ENCODE peak calls at places on chromosomes 2 and 18, in six cellular contexts. One of them, this sample, is unnamed.

GRCh38 chr2:168431301-168432024 is 24.6 kb upstream of the CERS6 start:
- DNase-seq in neuronal stem cell: no peak
- DNase-seq in mesenchymal stem cell: no peak
- DNase-seq in IMR-90: no peak
- DNase-seq in trophoblast cell: no peak
- DNase-seq in H1: no peak
- DNase-seq in this sample: no peak

GRCh38 chr2:98565941-98566340 is 42.4 kb downstream of the COA5 start:
- DNase-seq in neuronal stem cell: no peak
- DNase-seq in mesenchymal stem cell: no peak
- DNase-seq in IMR-90: no peak
- DNase-seq in trophoblast cell: no peak
- DNase-seq in H1: no peak
- DNase-seq in this sample: no peak

GRCh38 chr18:50917021-50917420 is 38.1 kb downstream of the ME2 start:
- DNase-seq in neuronal stem cell: no peak
- DNase-seq in mesenchymal stem cell: no peak
- DNase-seq in IMR-90: peak; percentile 15
- DNase-seq in trophoblast cell: no peak
- DNase-seq in H1: no peak
- DNase-seq in this sample: no peak

GRCh38 chr2:20457027-20457426 is 10.2 kb downstream of the RHOB start:
- DNase-seq in neuronal stem cell: no peak
- DNase-seq in mesenchymal stem cell: peak; percentile 86
- DNase-seq in IMR-90: peak; percentile 65
- DNase-seq in trophoblast cell: no peak
- DNase-seq in H1: no peak
- DNase-seq in this sample: no peak

GRCh38 chr2:71611781-71612545 is 158.6 kb downstream of the DYSF start:
- DNase-seq in neuronal stem cell: no peak
- DNase-seq in mesenchymal stem cell: no peak
- DNase-seq in IMR-90: no peak
- DNase-seq in trophoblast cell: no peak
- DNase-seq in H1: peak; percentile 33
- DNase-seq in this sample: peak; percentile 16

GRCh38 chr2:176189666-176190641 is 1.5 kb downstream of the HOXD1 start:
- DNase-seq in neuronal stem cell: no peak
- DNase-seq in mesenchymal stem cell: no peak
- DNase-seq in IMR-90: no peak
- DNase-seq in trophoblast cell: no peak
- DNase-seq in H1: no peak
- DNase-seq in this sample: peak; percentile 34

GRCh38 chr2:1650474-1650872 is 93.8 kb downstream of the PXDN start:
- DNase-seq in neuronal stem cell: no peak
- DNase-seq in mesenchymal stem cell: no peak
- DNase-seq in IMR-90: no peak
- DNase-seq in trophoblast cell: no peak
- DNase-seq in H1: no peak
- DNase-seq in this sample: no peak

GRCh38 chr18:75140296-75140695 is 68.6 kb downstream of the PTGR3 start:
- DNase-seq in neuronal stem cell: no peak
- DNase-seq in mesenchymal stem cell: no peak
- DNase-seq in IMR-90: no peak
- DNase-seq in trophoblast cell: no peak
- DNase-seq in H1: peak; percentile 19
- DNase-seq in this sample: no peak

GRCh38 chr18:62435435-62436031 is 87.3 kb upstream of the ZCCHC2 start:
- DNase-seq in neuronal stem cell: no peak
- DNase-seq in mesenchymal stem cell: no peak
- DNase-seq in IMR-90: no peak
- DNase-seq in trophoblast cell: no peak
- DNase-seq in H1: no peak
- DNase-seq in this sample: no peak

GRCh38 chr18:58638446-58638845 is 9.6 kb upstream of the ALPK2 start:
- DNase-seq in neuronal stem cell: no peak
- DNase-seq in mesenchymal stem cell: no peak
- DNase-seq in IMR-90: no peak
- DNase-seq in trophoblast cell: no peak
- DNase-seq in H1: no peak
- DNase-seq in this sample: no peak

GRCh38 chr2:37786854-37787253 is 115.4 kb upstream of the CDC42EP3 start:
- DNase-seq in neuronal stem cell: no peak
- DNase-seq in mesenchymal stem cell: no peak
- DNase-seq in IMR-90: no peak
- DNase-seq in trophoblast cell: no peak
- DNase-seq in H1: no peak
- DNase-seq in this sample: no peak

GRCh38 chr2:55152475-55153422 is 79.3 kb downstream of the CLHC1 start:
- DNase-seq in neuronal stem cell: no peak
- DNase-seq in mesenchymal stem cell: peak; percentile 39
- DNase-seq in IMR-90: no peak
- DNase-seq in trophoblast cell: no peak
- DNase-seq in H1: no peak
- DNase-seq in this sample: no peak

GRCh38 chr2:188414869-188415753 is 123.4 kb downstream of the GULP1 start:
- DNase-seq in neuronal stem cell: no peak
- DNase-seq in mesenchymal stem cell: no peak
- DNase-seq in IMR-90: peak; percentile 27
- DNase-seq in trophoblast cell: no peak
- DNase-seq in H1: no peak
- DNase-seq in this sample: no peak

GRCh38 chr2:212914392-212914791 is 237.0 kb downstream of the IKZF2 start:
- DNase-seq in neuronal stem cell: no peak
- DNase-seq in mesenchymal stem cell: no peak
- DNase-seq in IMR-90: peak; percentile 33
- DNase-seq in trophoblast cell: no peak
- DNase-seq in H1: no peak
- DNase-seq in this sample: no peak

GRCh38 chr2:58886009-58886408 is 644.9 kb upstream of the FANCL start:
- DNase-seq in neuronal stem cell: no peak
- DNase-seq in mesenchymal stem cell: no peak
- DNase-seq in IMR-90: no peak
- DNase-seq in trophoblast cell: no peak
- DNase-seq in H1: no peak
- DNase-seq in this sample: no peak

GRCh38 chr2:128324008-128324896 is 5.6 kb upstream of the HS6ST1 start:
- DNase-seq in neuronal stem cell: no peak
- DNase-seq in mesenchymal stem cell: no peak
- DNase-seq in IMR-90: no peak
- DNase-seq in trophoblast cell: no peak
- DNase-seq in H1: no peak
- DNase-seq in this sample: no peak

GRCh38 chr2:64059270-64059669 is 40.0 kb upstream of the VPS54 start:
- DNase-seq in neuronal stem cell: no peak
- DNase-seq in mesenchymal stem cell: no peak
- DNase-seq in IMR-90: no peak
- DNase-seq in trophoblast cell: no peak
- DNase-seq in H1: no peak
- DNase-seq in this sample: no peak

GRCh38 chr2:2464095-2464494 is 133.0 kb upstream of the MYT1L start:
- DNase-seq in neuronal stem cell: no peak
- DNase-seq in mesenchymal stem cell: no peak
- DNase-seq in IMR-90: peak; percentile 29
- DNase-seq in trophoblast cell: no peak
- DNase-seq in H1: no peak
- DNase-seq in this sample: no peak

GRCh38 chr2:20501974-20502373 is 55.1 kb downstream of the RHOB start:
- DNase-seq in neuronal stem cell: no peak
- DNase-seq in mesenchymal stem cell: peak; percentile 95
- DNase-seq in IMR-90: peak; percentile 100
- DNase-seq in trophoblast cell: peak; percentile 66
- DNase-seq in H1: no peak
- DNase-seq in this sample: no peak

GRCh38 chr2:43524180-43524965 is 71.5 kb downstream of the THADA start:
- DNase-seq in neuronal stem cell: no peak
- DNase-seq in mesenchymal stem cell: peak; percentile 39
- DNase-seq in IMR-90: peak; percentile 28
- DNase-seq in trophoblast cell: no peak
- DNase-seq in H1: no peak
- DNase-seq in this sample: no peak

GRCh38 chr18:10928971-10929373 is 220.4 kb downstream of the PIEZO2 start:
- DNase-seq in neuronal stem cell: no peak
- DNase-seq in mesenchymal stem cell: peak; percentile 81
- DNase-seq in IMR-90: peak; percentile 97
- DNase-seq in trophoblast cell: no peak
- DNase-seq in H1: no peak
- DNase-seq in this sample: no peak

GRCh38 chr18:69152436-69152835 is 248.3 kb upstream of the DOK6 start:
- DNase-seq in neuronal stem cell: no peak
- DNase-seq in mesenchymal stem cell: no peak
- DNase-seq in IMR-90: no peak
- DNase-seq in trophoblast cell: no peak
- DNase-seq in H1: no peak
- DNase-seq in this sample: no peak
- H4K91ac ChIP-seq in neuronal stem cell: no peak overlapping the region
- H4K91ac ChIP-seq in mesenchymal stem cell: no peak overlapping the region
- H4K91ac ChIP-seq in IMR-90: no peak overlapping the region
- H4K91ac ChIP-seq in trophoblast cell: no peak overlapping the region
- H4K91ac ChIP-seq in H1: no peak overlapping the region
- H4K91ac ChIP-seq in this sample: no peak overlapping the region

DNA sequence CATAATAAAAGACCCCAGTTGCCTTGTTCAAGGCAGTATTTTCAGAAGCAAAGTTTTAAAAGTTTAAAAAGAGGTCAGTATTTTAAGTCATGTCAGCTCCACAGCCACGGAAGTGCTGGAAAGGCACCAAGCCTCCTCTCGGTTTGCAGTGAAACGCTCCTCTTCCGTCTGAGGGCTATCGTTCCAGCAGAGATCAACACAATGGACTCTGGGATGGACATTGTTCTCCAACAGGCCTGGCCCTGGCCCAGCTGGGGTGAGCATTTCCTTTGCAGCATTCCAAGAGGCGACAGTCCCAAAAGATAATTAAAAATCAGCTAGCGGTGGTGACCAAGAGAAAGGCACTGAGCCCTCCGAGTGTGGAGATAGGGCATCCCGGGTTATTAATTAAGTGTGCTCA is 96.0 kb upstream of the LCLAT1 start:
- DNase-seq in neuronal stem cell: no peak
- DNase-seq in mesenchymal stem cell: no peak
- DNase-seq in IMR-90: no peak
- DNase-seq in trophoblast cell: no peak
- DNase-seq in H1: no peak
- DNase-seq in this sample: no peak
- H4K91ac ChIP-seq in neuronal stem cell: no peak overlapping the region
- H4K91ac ChIP-seq in mesenchymal stem cell: no peak overlapping the region
- H4K91ac ChIP-seq in IMR-90: no peak overlapping the region
- H4K91ac ChIP-seq in trophoblast cell: no peak overlapping the region
- H4K91ac ChIP-seq in H1: no peak overlapping the region
- H4K91ac ChIP-seq in this sample: no peak overlapping the region

GRCh38 chr2:84881581-84882414 is 914 bp upstream of the TRABD2A start:
- DNase-seq in neuronal stem cell: peak; percentile 75
- DNase-seq in mesenchymal stem cell: peak; percentile 85
- DNase-seq in IMR-90: peak; percentile 85
- DNase-seq in trophoblast cell: peak; percentile 87
- DNase-seq in H1: peak; percentile 92
- DNase-seq in this sample: peak; percentile 84
- H4K91ac ChIP-seq in neuronal stem cell: no peak overlapping the region
- H4K91ac ChIP-seq in mesenchymal stem cell: no peak overlapping the region
- H4K91ac ChIP-seq in IMR-90: peak overlapping the region; percentile 45
- H4K91ac ChIP-seq in trophoblast cell: no peak overlapping the region
- H4K91ac ChIP-seq in H1: no peak overlapping the region
- H4K91ac ChIP-seq in this sample: no peak overlapping the region

GRCh38 chr2:179811042-179811441 is 50.4 kb downstream of the ZNF385B start:
- DNase-seq in neuronal stem cell: no peak
- DNase-seq in mesenchymal stem cell: no peak
- DNase-seq in IMR-90: no peak
- DNase-seq in trophoblast cell: no peak
- DNase-seq in H1: no peak
- DNase-seq in this sample: no peak

GRCh38 chr2:179812501-179812900 is 48.9 kb downstream of the ZNF385B start:
- DNase-seq in neuronal stem cell: no peak
- DNase-seq in mesenchymal stem cell: no peak
- DNase-seq in IMR-90: no peak
- DNase-seq in trophoblast cell: no peak
- DNase-seq in H1: no peak
- DNase-seq in this sample: no peak

GRCh38 chr2:179809606-179810005 is 51.8 kb downstream of the ZNF385B start:
- DNase-seq in neuronal stem cell: no peak
- DNase-seq in mesenchymal stem cell: no peak
- DNase-seq in IMR-90: no peak
- DNase-seq in trophoblast cell: no peak
- DNase-seq in H1: no peak
- DNase-seq in this sample: no peak

GRCh38 chr2:179817181-179817841 is 44.1 kb downstream of the ZNF385B start:
- DNase-seq in neuronal stem cell: no peak
- DNase-seq in mesenchymal stem cell: no peak
- DNase-seq in IMR-90: no peak
- DNase-seq in trophoblast cell: no peak
- DNase-seq in H1: no peak
- DNase-seq in this sample: no peak

DNA sequence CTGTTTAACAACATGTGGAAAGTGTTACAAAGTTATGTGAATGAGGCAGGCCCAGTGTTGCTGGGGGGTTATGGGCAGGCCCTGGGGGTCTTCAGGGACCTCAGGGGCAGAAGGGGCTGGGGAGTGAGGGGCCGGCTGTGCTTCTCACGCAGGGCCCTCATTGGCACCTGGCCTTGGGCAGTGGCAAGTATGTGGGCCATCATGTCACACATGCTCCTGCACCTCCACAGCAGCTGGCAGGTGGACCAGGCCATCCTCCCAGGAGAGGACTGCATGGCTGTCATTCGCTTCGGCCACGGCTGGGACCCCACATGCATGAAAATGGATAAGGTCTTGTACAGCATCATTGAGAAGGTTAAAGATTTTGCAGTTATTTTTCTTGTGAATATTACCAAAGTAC is 47.4 kb downstream of the ZNF385B start:
- DNase-seq in neuronal stem cell: no peak
- DNase-seq in mesenchymal stem cell: no peak
- DNase-seq in IMR-90: no peak
- DNase-seq in trophoblast cell: no peak
- DNase-seq in H1: no peak
- DNase-seq in this sample: no peak
- H4K91ac ChIP-seq in neuronal stem cell: no peak overlapping the region
- H4K91ac ChIP-seq in mesenchymal stem cell: no peak overlapping the region
- H4K91ac ChIP-seq in IMR-90: no peak overlapping the region
- H4K91ac ChIP-seq in trophoblast cell: no peak overlapping the region
- H4K91ac ChIP-seq in H1: no peak overlapping the region
- H4K91ac ChIP-seq in this sample: no peak overlapping the region

This sample was measured in H9.